ENCODE peak calls at places on chromosomes 3 and 15, in ten cellular contexts. W, A, D, F, M, T, H, P, B and Q are unnamed samples.

GRCh38 chr3:183370391-183370790 is 58.0 kb downstream of the MCF2L2 start:
- DNase-seq in W (no peak), A (no peak), D (no peak), F (no peak), M (no peak), T (no peak), H (no peak), P (no peak), B (no peak), Q (peak)

GRCh38 chr3:435969-436492 is 239.5 kb downstream of the CHL1 start:
- DNase-seq in W (no peak), A (no peak), D (no peak), F (no peak), M (no peak), T (no peak), H (no peak), P (no peak), B (no peak), Q (no peak)

GRCh38 chr15:85700767-85701166 is 94.0 kb downstream of the KLHL25 start:
- DNase-seq in W (no peak), A (no peak), D (no peak), F (no peak), M (no peak), T (no peak), H (no peak), P (no peak), B (no peak), Q (no peak)

GRCh38 chr3:18423401-18424212 is 1.5 kb downstream of the SATB1 start:
- DNase-seq in W (peak), A (peak), D (peak), F (peak), M (peak), T (no peak), H (peak), P (peak), B (no peak), Q (peak)

GRCh38 chr3:173663664-173664063 is 266.1 kb downstream of the NLGN1 start:
- DNase-seq in W (no peak), A (no peak), D (no peak), F (no peak), M (peak), T (no peak), H (no peak), P (no peak), B (no peak), Q (no peak)

GRCh38 chr3:152477422-152477821 is 208.7 kb downstream of the MBNL1 start:
- DNase-seq in W (no peak), A (no peak), D (no peak), F (no peak), M (no peak), T (no peak), H (no peak), P (no peak), B (no peak), Q (no peak)

GRCh38 chr15:62135532-62136134 is 29.5 kb downstream of the C2CD4B start:
- DNase-seq in W (peak), A (no peak), D (no peak), F (peak), M (peak), T (no peak), H (peak), P (no peak), B (no peak), Q (peak)

GRCh38 chr15:87579537-87579936 is 677.0 kb downstream of the NTRK3 start:
- DNase-seq in W (peak), A (no peak), D (no peak), F (no peak), M (no peak), T (no peak), H (no peak), P (no peak), B (no peak), Q (no peak)

GRCh38 chr15:33242165-33242564 is 47.7 kb upstream of the FMN1 start:
- DNase-seq in W (peak), A (no peak), D (no peak), F (no peak), M (peak), T (no peak), H (no peak), P (no peak), B (peak), Q (peak)

DNA sequence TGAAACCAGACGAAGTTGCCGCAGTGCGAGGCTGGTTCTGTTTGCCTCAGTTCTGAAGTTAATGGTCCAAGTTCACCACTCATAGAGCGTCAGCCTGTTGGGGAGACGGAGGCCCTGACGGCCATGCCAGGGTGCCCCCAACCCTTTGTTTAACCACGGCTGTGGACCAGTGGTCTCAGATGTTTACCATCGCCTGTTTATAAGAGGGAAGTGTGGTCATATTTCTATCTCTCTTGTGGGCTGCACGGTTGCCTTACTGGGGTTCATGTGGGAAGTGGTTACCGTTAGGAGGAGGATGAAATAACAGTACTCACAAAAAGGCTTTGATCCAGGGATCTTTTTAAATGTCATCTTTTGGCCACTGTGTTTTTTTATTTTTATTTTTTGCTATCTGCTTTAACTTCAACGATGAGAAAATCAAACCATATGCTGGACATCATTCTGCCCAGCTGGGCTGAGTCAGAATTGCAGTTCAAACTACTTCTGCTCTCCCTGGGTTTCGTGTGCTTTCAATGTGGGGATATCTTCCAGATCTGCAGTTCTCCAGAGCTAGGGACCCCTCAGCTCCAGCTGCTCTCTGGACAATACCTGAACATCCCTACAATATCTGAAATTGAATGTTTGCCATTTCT is 17.8 kb downstream of the SMAD3 start:
- DNase-seq in W (no peak), A (no peak), D (peak), F (no peak), M (no peak), T (no peak), H (no peak), P (no peak), B (no peak), Q (peak)
- TF ChIP-seq CTCF in W (no peak), A (no peak), D (no peak), F (no peak), M (peak), T (no peak), H (no peak), P (no peak), B (no peak), Q (peak)

DNA sequence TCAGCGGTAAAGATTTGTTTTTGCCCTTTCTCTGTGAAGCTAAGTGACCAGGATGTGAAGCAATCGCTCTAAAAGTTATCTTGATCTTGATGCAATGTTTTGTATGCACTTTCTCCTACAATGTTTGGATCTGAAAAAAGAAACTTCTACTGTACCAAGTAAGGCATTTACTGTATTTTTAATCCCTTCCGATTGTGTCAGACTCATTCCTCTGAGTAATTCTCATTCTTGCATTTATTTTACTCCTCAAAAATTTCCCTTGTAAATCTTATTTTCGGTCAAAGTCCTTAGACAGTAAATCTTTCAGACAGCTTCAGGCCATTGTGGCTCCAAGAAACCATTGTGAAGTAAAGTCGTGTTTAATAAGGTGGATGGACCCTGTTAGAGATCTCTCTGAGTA is 141.9 kb downstream of the TP63 start:
- DNase-seq in W (no peak), A (no peak), D (no peak), F (no peak), M (peak), T (no peak), H (no peak), P (no peak), B (no peak), Q (peak)
- H3K4me3 ChIP-seq in W (no peak), A (no peak), D (no peak), F (no peak), M (no peak), T (no peak), H (no peak), P (no peak), B (peak), Q (no peak)

DNA sequence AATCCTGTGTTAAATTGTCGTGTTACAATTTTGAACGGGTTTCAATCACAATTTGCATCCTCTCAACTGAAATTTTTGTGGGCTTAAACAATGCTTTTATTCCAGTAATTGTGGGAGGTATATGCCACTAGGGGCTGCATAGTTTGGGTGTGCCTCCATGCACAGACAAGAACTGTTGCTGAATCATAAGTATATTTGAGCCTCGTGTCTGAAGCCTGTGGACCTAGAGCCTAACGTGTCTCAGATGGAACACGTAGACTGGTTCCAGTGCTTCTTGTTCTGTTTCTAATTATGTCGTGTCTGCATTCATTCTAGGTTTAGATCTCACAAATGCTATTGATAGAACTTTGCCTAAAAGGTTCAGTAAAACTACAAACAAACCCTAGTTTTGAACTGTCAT is 363.4 kb downstream of the RBMS3 start:
- DNase-seq in W (peak), A (no peak), D (no peak), F (no peak), M (peak), T (no peak), H (no peak), P (no peak), B (no peak), Q (no peak)
- TF ChIP-seq CTCF in W (peak), A (no peak), D (no peak), F (no peak), M (no peak), T (no peak), H (no peak), P (peak), B (no peak), Q (no peak)

GRCh38 chr15:65532738-65533051 is 2.4 kb downstream of the HACD3 start:
- DNase-seq in W (peak), A (no peak), D (no peak), F (no peak), M (peak), T (no peak), H (no peak), P (no peak), B (peak), Q (peak)
- H3K4me3 ChIP-seq in W (no peak), A (no peak), D (no peak), F (no peak), M (no peak), T (no peak), H (no peak), P (peak), B (no peak), Q (no peak)

DNA sequence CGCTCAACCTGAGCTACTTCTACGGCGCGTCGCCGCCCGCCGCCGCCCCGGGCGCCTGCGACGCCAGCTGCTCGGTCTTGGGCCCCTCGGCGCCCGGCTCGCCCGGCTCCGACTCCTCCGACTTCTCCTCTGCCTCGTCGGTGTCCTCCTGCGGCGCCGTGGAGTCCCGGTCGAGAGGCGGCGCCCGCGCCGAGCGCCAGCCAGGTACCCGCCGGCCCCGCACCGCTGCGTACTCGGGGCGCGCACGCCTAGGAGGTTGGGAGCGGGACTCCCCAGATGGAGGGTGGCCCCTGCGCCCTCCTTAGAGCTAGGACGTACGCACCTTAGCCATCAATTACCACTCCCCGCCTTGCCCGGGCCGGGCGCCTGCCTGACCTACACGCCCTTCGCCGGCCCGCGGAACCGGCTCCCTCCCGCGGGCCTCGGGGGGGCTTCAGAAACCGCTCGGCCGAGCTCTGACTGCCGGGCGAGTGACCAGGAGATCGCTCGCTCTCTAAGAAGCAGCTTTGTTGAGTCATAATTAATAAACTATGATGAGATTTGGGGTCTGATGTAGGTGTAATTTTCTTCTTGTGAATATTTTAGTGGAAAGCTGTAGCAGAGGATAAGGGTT is 506 bp downstream of the NFKBIZ start:
- DNase-seq in W (no peak), A (peak), D (peak), F (no peak), M (no peak), T (peak), H (peak), P (peak), B (no peak), Q (no peak)
- TF ChIP-seq CTCF in W (no peak), A (peak), D (no peak), F (no peak), M (no peak), T (no peak), H (no peak), P (no peak), B (peak), Q (no peak)

DNA sequence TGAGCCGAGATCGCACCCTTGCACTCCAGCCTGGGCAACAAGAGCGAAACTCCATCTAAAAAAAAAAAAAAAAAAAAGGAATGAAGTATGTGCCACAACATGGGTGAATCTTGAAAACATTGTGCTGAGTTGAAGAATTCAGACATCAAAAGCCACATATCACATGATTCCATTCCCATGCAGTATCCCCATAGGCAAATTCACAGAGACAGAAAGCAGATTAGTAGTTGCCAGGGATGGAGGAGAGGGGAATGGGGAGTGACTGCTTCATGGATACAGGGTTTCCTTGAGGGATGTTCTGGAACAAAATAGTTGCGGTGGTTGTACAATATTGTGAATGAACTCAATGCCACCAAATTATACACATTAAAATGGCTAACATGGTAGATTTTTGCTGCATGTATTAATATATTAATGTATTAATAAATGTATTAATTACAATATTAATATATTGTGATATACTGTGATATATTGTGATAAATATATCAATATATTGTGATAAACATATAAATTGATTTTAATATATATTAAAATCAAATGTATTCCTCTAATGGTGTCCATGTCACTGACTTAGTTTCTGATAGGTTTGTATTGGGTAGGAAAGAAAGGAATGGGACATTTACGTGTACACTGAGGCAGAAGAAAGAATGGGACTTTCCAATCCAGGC is 34.9 kb downstream of the SMAD3 start:
- DNase-seq in W (no peak), A (no peak), D (no peak), F (no peak), M (no peak), T (no peak), H (no peak), P (no peak), B (no peak), Q (no peak)
- H3K4me3 ChIP-seq in W (no peak), A (no peak), D (no peak), F (no peak), M (no peak), T (no peak), H (no peak), P (peak), B (no peak), Q (no peak)

GRCh38 chr15:55921744-55922143 is 71.7 kb downstream of the NEDD4 start:
- DNase-seq in W (no peak), A (no peak), D (no peak), F (no peak), M (no peak), T (no peak), H (no peak), P (no peak), B (no peak), Q (no peak)
- TF ChIP-seq CTCF in W (no peak), A (no peak), D (no peak), F (no peak), M (no peak), T (no peak), H (no peak), P (no peak), B (no peak), Q (no peak)

GRCh38 chr15:40352221-40352901 is 1.5 kb downstream of the PHGR1 start:
- DNase-seq in W (no peak), A (no peak), D (no peak), F (no peak), M (no peak), T (no peak), H (no peak), P (no peak), B (no peak), Q (no peak)

GRCh38 chr15:40357246-40357645 is 773 bp upstream of the DISP2 start:
- DNase-seq in W (no peak), A (no peak), D (no peak), F (no peak), M (no peak), T (no peak), H (no peak), P (no peak), B (no peak), Q (no peak)

GRCh38 chr15:40355976-40356585 is 1.9 kb upstream of the DISP2 start:
- DNase-seq in W (no peak), A (no peak), D (no peak), F (no peak), M (no peak), T (no peak), H (no peak), P (no peak), B (no peak), Q (no peak)

GRCh38 chr15:40353697-40354096 is 2.9 kb downstream of the PHGR1 start:
- DNase-seq in W (no peak), A (no peak), D (no peak), F (peak), M (no peak), T (no peak), H (no peak), P (no peak), B (no peak), Q (no peak)

GRCh38 chr15:40354408-40355171 is 3.4 kb upstream of the DISP2 start:
- DNase-seq in W (no peak), A (no peak), D (no peak), F (no peak), M (peak), T (no peak), H (no peak), P (no peak), B (peak), Q (peak)
- H3K4me3 ChIP-seq in W (no peak), A (no peak), D (no peak), F (no peak), M (no peak), T (no peak), H (no peak), P (no peak), B (no peak), Q (no peak)

GRCh38 chr3:138092023-138092422 is 23.4 kb downstream of the DZIP1L start:
- DNase-seq in W (peak), A (no peak), D (no peak), F (no peak), M (peak), T (no peak), H (no peak), P (no peak), B (no peak), Q (peak)

GRCh38 chr3:138093721-138094120 is 21.7 kb downstream of the DZIP1L start:
- DNase-seq in W (no peak), A (no peak), D (no peak), F (no peak), M (peak), T (no peak), H (no peak), P (no peak), B (no peak), Q (peak)

GRCh38 chr3:138099417-138099816 is 16.0 kb downstream of the DZIP1L start:
- DNase-seq in W (no peak), A (no peak), D (no peak), F (no peak), M (no peak), T (no peak), H (no peak), P (no peak), B (no peak), Q (no peak)

DNA sequence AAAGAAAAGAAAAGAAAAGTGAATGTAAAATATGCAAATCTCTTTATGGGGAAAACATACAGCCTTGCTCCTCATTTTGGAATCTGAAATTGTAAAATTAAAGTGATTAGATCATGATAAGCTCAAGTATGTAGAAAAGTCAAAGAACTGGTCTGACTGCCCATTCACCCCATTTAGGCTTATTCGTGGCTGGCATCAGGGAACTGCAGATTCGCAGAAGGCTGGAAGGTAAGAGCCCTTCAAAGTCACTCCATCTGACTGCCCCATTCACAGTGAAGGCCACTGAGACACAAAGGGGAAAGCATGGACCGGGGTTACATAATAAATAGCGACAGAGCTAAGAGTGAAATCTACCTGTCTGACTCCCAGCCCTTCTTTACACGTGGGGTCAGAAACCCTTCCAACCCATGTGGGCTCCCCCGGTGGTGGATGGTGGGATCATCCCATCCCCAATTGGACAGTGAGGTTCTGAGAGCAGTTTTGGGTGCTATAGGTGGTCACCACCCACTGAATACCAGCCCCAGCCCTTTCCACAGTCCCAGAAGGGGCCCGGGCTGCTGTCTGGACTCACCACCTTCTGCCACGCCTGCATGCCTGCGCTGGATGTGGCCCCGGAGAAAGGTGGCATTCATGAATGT is 18.1 kb downstream of the DZIP1L start:
- DNase-seq in W (no peak), A (no peak), D (no peak), F (no peak), M (no peak), T (no peak), H (no peak), P (no peak), B (peak), Q (no peak)
- TF ChIP-seq CTCF in W (no peak), A (peak), D (peak), F (no peak), M (peak), T (peak), H (peak), P (peak), B (no peak), Q (peak)